ENCODE peak calls at places on chromosome 13, in ten cellular contexts. O, V, K, U, D, N, Y, B, L and S are unnamed samples.

GRCh38 chr13:41960195-41960699 is 662 bp downstream of the VWA8 start:
- DNase-seq in O (no peak), V (no peak), K (no peak), U (no peak), D (no peak), N (no peak), Y (no peak), B (no peak), L (no peak), S (peak; percentile 31)

GRCh38 chr13:111304041-111304544 is 16.3 kb upstream of the TEX29 start:
- DNase-seq in O (no peak), V (no peak), K (no peak), U (no peak), D (no peak), N (no peak), Y (no peak), B (no peak), L (no peak), S (no peak)

GRCh38 chr13:39016087-39016486 is 21.8 kb downstream of the PROSER1 start:
- DNase-seq in O (no peak), V (no peak), K (no peak), U (no peak), D (no peak), N (no peak), Y (no peak), B (no peak), L (no peak), S (no peak)

GRCh38 chr13:40983725-40984669 is 35.1 kb downstream of the ELF1 start:
- DNase-seq in O (no peak), V (no peak), K (no peak), U (no peak), D (no peak), N (no peak), Y (no peak), B (no peak), L (no peak), S (no peak)

GRCh38 chr13:39729161-39729560 is 73.7 kb downstream of the COG6 start:
- DNase-seq in O (no peak), V (no peak), K (no peak), U (no peak), D (no peak), N (no peak), Y (no peak), B (no peak), L (no peak), S (no peak)

GRCh38 chr13:20666948-20667347 is 36.6 kb upstream of the IL17D start:
- DNase-seq in O (no peak), V (no peak), K (no peak), U (no peak), D (no peak), N (no peak), Y (no peak), B (no peak), L (no peak), S (no peak)

GRCh38 chr13:32282096-32282711 is 33.0 kb downstream of the ZAR1L start:
- DNase-seq in O (no peak), V (no peak), K (no peak), U (no peak), D (no peak), N (no peak), Y (no peak), B (no peak), L (no peak), S (no peak)

GRCh38 chr13:22848539-22849052 is 332.2 kb upstream of the SGCG start:
- DNase-seq in O (no peak), V (no peak), K (no peak), U (no peak), D (peak; percentile 43), N (no peak), Y (no peak), B (no peak), L (no peak), S (peak; percentile 6)

GRCh38 chr13:55538424-55538823 is 1602.3 kb upstream of the PRR20A start:
- DNase-seq in O (no peak), V (no peak), K (no peak), U (no peak), D (no peak), N (no peak), Y (no peak), B (no peak), L (no peak), S (no peak)

GRCh38 chr13:110209950-110210603 is 96.9 kb downstream of the COL4A1 start:
- DNase-seq in O (no peak), V (no peak), K (no peak), U (no peak), D (no peak), N (no peak), Y (no peak), B (no peak), L (no peak), S (no peak)

GRCh38 chr13:98672947-98673545 is 79.4 kb downstream of the SLC15A1 start:
- DNase-seq in O (no peak), V (peak; percentile 57), K (peak; percentile 38), U (peak; percentile 29), D (peak; percentile 77), N (no peak), Y (no peak), B (no peak), L (peak; percentile 75), S (peak; percentile 68)

GRCh38 chr13:73607489-73608156 is 526.6 kb downstream of the KLF12 start:
- DNase-seq in O (no peak), V (no peak), K (no peak), U (no peak), D (no peak), N (no peak), Y (no peak), B (no peak), L (no peak), S (no peak)

GRCh38 chr13:39023316-39023715 is 14.6 kb downstream of the PROSER1 start:
- DNase-seq in O (no peak), V (no peak), K (no peak), U (no peak), D (no peak), N (no peak), Y (no peak), B (no peak), L (no peak), S (no peak)

GRCh38 chr13:22047082-22047784 is 376.4 kb downstream of the FGF9 start:
- DNase-seq in O (no peak), V (no peak), K (no peak), U (no peak), D (no peak), N (no peak), Y (no peak), B (no peak), L (no peak), S (no peak)

GRCh38 chr13:109271555-109271954 is 514.8 kb downstream of the IRS2 start:
- DNase-seq in O (no peak), V (no peak), K (no peak), U (no peak), D (no peak), N (no peak), Y (no peak), B (no peak), L (no peak), S (no peak)

GRCh38 chr13:32471187-32471922 is 43.4 kb upstream of the N4BP2L1 start:
- DNase-seq in O (no peak), V (no peak), K (no peak), U (no peak), D (no peak), N (no peak), Y (no peak), B (no peak), L (no peak), S (no peak)

GRCh38 chr13:45142440-45143345 is 22.4 kb downstream of the GTF2F2 start:
- DNase-seq in O (no peak), V (no peak), K (no peak), U (no peak), D (no peak), N (no peak), Y (no peak), B (no peak), L (no peak), S (peak; percentile 89)

GRCh38 chr13:44879452-44880058 is 109.7 kb downstream of the NUFIP1 start:
- DNase-seq in O (no peak), V (no peak), K (no peak), U (no peak), D (peak; percentile 18), N (no peak), Y (no peak), B (no peak), L (no peak), S (peak; percentile 63)

GRCh38 chr13:45511310-45512147 is 46.8 kb downstream of the COG3 start:
- DNase-seq in O (no peak), V (peak; percentile 16), K (no peak), U (peak; percentile 70), D (peak; percentile 60), N (no peak), Y (no peak), B (no peak), L (no peak), S (peak; percentile 78)

GRCh38 chr13:114049026-114049425 is 75.2 kb upstream of the C13orf46 start:
- DNase-seq in O (peak; percentile 13), V (no peak), K (no peak), U (no peak), D (no peak), N (no peak), Y (no peak), B (no peak), L (peak; percentile 86), S (no peak)

GRCh38 chr13:68125087-68125480 is 894.9 kb upstream of the PCDH9 start:
- DNase-seq in O (no peak), V (no peak), K (no peak), U (no peak), D (no peak), N (no peak), Y (no peak), B (no peak), L (no peak), S (peak; percentile 11)